ENCODE peak calls at places on chromosomes 3 and 15, in five cellular contexts. One of them, this sample, is unnamed.

GRCh38 chr3:185691622-185692021 is 105.5 kb downstream of the SENP2 start:
- DNase-seq in GM20000: no peak
- DNase-seq in right atrium auricular region: no peak
- DNase-seq in AG10803: no peak
- DNase-seq in left lung: no peak
- DNase-seq in this sample: no peak

GRCh38 chr15:62732078-62732477 is 310.5 kb upstream of the TPM1 start:
- DNase-seq in GM20000: no peak
- DNase-seq in right atrium auricular region: no peak
- DNase-seq in AG10803: peak; percentile 77
- DNase-seq in left lung: no peak
- DNase-seq in this sample: no peak

GRCh38 chr3:192229866-192230265 is 497.5 kb downstream of the FGF12 start:
- DNase-seq in GM20000: no peak
- DNase-seq in right atrium auricular region: no peak
- DNase-seq in AG10803: no peak
- DNase-seq in left lung: no peak
- DNase-seq in this sample: no peak

GRCh38 chr3:126127904-126128303 is 44.0 kb upstream of the SLC41A3 start:
- DNase-seq in GM20000: no peak
- DNase-seq in right atrium auricular region: no peak
- DNase-seq in AG10803: no peak
- DNase-seq in left lung: peak; percentile 25
- DNase-seq in this sample: peak; percentile 53

GRCh38 chr3:184558726-184559125 is 2.9 kb upstream of the EPHB3 start:
- DNase-seq in GM20000: no peak
- DNase-seq in right atrium auricular region: no peak
- DNase-seq in AG10803: no peak
- DNase-seq in left lung: no peak
- DNase-seq in this sample: peak; percentile 4

GRCh38 chr3:52268036-52268435 is 10.4 kb downstream of the WDR82 start:
- DNase-seq in GM20000: no peak
- DNase-seq in right atrium auricular region: peak; percentile 30
- DNase-seq in AG10803: no peak
- DNase-seq in left lung: no peak
- DNase-seq in this sample: no peak

GRCh38 chr15:96316953-96317629 is 13.4 kb upstream of the NR2F2 start:
- DNase-seq in GM20000: no peak
- DNase-seq in right atrium auricular region: no peak
- DNase-seq in AG10803: no peak
- DNase-seq in left lung: no peak
- DNase-seq in this sample: no peak

GRCh38 chr3:33949074-33949473 is 150.6 kb downstream of the PDCD6IP start:
- DNase-seq in GM20000: no peak
- DNase-seq in right atrium auricular region: no peak
- DNase-seq in AG10803: no peak
- DNase-seq in left lung: no peak
- DNase-seq in this sample: no peak

GRCh38 chr15:31214864-31215489 is 111.7 kb upstream of the KLF13 start:
- DNase-seq in GM20000: no peak
- DNase-seq in right atrium auricular region: peak; percentile 77
- DNase-seq in AG10803: peak; percentile 63
- DNase-seq in left lung: peak; percentile 88
- DNase-seq in this sample: no peak

GRCh38 chr3:72185549-72186484 is 400.9 kb upstream of the PROK2 start:
- DNase-seq in GM20000: peak; percentile 23
- DNase-seq in right atrium auricular region: no peak
- DNase-seq in AG10803: peak; percentile 81
- DNase-seq in left lung: no peak
- DNase-seq in this sample: no peak

GRCh38 chr3:10504161-10505049 is 981 bp downstream of the ATP2B2 start:
- DNase-seq in GM20000: no peak
- DNase-seq in right atrium auricular region: no peak
- DNase-seq in AG10803: no peak
- DNase-seq in left lung: no peak
- DNase-seq in this sample: no peak
- TF ChIP-seq CTCF in GM20000: no peak
- TF ChIP-seq CTCF in right atrium auricular region: no peak
- TF ChIP-seq CTCF in AG10803: no peak
- TF ChIP-seq CTCF in left lung: no peak
- TF ChIP-seq CTCF in this sample: no peak

DNA sequence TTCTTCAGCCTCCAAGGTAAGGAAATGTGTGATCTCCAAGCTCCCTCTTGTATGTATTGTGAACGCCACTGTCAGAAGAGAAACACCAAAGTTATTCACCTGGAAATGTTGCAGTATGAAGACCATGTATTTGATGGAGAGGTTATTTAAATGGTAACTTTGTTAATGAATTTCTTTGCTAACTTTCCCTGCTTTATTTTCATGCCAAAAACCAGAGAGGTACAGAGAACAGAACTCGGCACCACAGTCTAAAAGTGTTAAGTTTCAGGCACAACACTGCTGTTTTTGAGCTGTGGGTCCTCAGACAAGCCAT is 73.1 kb upstream of the TNFSF10 start:
- DNase-seq in GM20000: no peak
- DNase-seq in right atrium auricular region: no peak
- DNase-seq in AG10803: no peak
- DNase-seq in left lung: no peak
- DNase-seq in this sample: no peak
- TF ChIP-seq CTCF in GM20000: no peak
- TF ChIP-seq CTCF in right atrium auricular region: no peak
- TF ChIP-seq CTCF in AG10803: no peak
- TF ChIP-seq CTCF in left lung: no peak
- TF ChIP-seq CTCF in this sample: peak; percentile 52

GRCh38 chr3:136305879-136306278 is 55.7 kb downstream of the PCCB start:
- DNase-seq in GM20000: no peak
- DNase-seq in right atrium auricular region: no peak
- DNase-seq in AG10803: peak; percentile 52
- DNase-seq in left lung: no peak
- DNase-seq in this sample: no peak
- TF ChIP-seq CTCF in GM20000: no peak
- TF ChIP-seq CTCF in right atrium auricular region: no peak
- TF ChIP-seq CTCF in AG10803: peak; percentile 67
- TF ChIP-seq CTCF in left lung: no peak
- TF ChIP-seq CTCF in this sample: peak; percentile 64

GRCh38 chr15:44711356-44712107 is at the start of gene B2M:
- DNase-seq in GM20000: peak; percentile 90
- DNase-seq in right atrium auricular region: peak; percentile 99
- DNase-seq in AG10803: peak; percentile 94
- DNase-seq in left lung: peak; percentile 94
- DNase-seq in this sample: peak; percentile 96
- TF ChIP-seq CTCF in GM20000: no peak
- TF ChIP-seq CTCF in right atrium auricular region: no peak
- TF ChIP-seq CTCF in AG10803: no peak
- TF ChIP-seq CTCF in left lung: no peak
- TF ChIP-seq CTCF in this sample: no peak

GRCh38 chr3:29346828-29347227 is 66.0 kb downstream of the RBMS3 start:
- DNase-seq in GM20000: no peak
- DNase-seq in right atrium auricular region: no peak
- DNase-seq in AG10803: peak; percentile 94
- DNase-seq in left lung: no peak
- DNase-seq in this sample: no peak
- TF ChIP-seq CTCF in GM20000: no peak
- TF ChIP-seq CTCF in right atrium auricular region: no peak
- TF ChIP-seq CTCF in AG10803: peak; percentile 42
- TF ChIP-seq CTCF in left lung: no peak
- TF ChIP-seq CTCF in this sample: peak; percentile 42

DNA sequence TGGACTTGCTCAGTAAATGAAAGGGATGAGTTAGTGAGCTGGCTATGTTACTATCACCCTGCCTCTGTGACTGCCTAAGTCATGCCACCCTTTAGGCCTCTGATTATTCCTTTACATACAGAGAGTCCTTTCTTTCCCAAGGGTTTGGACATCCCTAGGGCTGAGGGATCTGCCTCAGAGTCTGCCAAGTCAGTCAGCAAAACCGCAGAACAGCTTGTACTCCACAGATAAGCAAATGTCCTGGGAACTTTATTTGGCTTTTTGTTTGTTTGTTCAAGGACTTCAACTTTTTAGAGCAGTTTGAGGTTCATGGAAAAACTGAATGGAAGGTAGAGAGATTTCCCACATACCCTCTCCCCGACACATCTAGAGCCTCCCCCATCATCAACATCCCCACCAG is 82.6 kb upstream of the TRIM42 start:
- DNase-seq in GM20000: no peak
- DNase-seq in right atrium auricular region: no peak
- DNase-seq in AG10803: no peak
- DNase-seq in left lung: no peak
- DNase-seq in this sample: no peak
- TF ChIP-seq CTCF in GM20000: no peak
- TF ChIP-seq CTCF in right atrium auricular region: no peak
- TF ChIP-seq CTCF in AG10803: no peak
- TF ChIP-seq CTCF in left lung: no peak
- TF ChIP-seq CTCF in this sample: no peak

GRCh38 chr3:48186993-48187578 is 1.1 kb downstream of the CDC25A start:
- DNase-seq in GM20000: no peak
- DNase-seq in right atrium auricular region: no peak
- DNase-seq in AG10803: peak; percentile 17
- DNase-seq in left lung: no peak
- DNase-seq in this sample: no peak
- TF ChIP-seq CTCF in GM20000: no peak
- TF ChIP-seq CTCF in right atrium auricular region: no peak
- TF ChIP-seq CTCF in AG10803: no peak
- TF ChIP-seq CTCF in left lung: no peak
- TF ChIP-seq CTCF in this sample: no peak

DNA sequence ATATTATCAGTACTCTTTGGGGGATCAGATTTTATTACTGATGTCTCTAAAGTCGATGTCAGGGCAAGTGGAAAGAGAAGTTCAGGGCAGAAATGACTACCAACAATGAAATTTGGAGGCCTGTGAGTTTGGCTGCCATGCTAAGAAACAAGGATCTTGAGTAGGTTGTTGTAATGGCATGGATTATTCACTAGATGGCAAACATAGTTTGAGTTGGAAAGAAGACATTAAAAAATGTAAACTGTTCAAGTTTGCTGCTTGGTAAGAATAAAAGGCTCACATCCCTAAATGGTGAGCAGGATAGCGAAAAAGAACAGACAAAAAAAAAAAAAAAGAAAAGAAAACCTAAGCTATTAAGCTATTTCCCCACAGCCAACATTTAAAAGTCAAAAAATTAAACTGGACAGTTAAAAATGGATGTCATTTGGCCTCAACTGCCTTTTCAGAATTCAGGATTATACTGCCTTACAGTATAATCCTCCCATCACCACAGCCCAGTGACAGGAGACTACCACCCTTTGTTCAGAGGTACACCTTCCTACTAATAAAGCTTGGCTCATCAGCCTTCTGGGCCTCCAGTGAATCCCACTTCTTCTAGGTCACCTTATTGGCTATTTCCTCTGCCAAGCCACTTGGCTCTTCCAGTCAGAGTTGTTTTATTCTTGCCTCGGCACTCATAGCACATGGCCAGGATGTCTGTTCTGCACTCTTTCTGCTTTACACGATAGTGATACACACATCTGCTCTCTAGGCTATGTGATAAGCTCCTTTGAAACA is 163.7 kb downstream of the PLD1 start:
- DNase-seq in GM20000: peak; percentile 39
- DNase-seq in right atrium auricular region: no peak
- DNase-seq in AG10803: peak; percentile 70
- DNase-seq in left lung: no peak
- DNase-seq in this sample: no peak
- TF ChIP-seq CTCF in GM20000: peak; percentile 32
- TF ChIP-seq CTCF in right atrium auricular region: peak; percentile 77
- TF ChIP-seq CTCF in AG10803: peak; percentile 81
- TF ChIP-seq CTCF in left lung: peak; percentile 63
- TF ChIP-seq CTCF in this sample: peak; percentile 85

DNA sequence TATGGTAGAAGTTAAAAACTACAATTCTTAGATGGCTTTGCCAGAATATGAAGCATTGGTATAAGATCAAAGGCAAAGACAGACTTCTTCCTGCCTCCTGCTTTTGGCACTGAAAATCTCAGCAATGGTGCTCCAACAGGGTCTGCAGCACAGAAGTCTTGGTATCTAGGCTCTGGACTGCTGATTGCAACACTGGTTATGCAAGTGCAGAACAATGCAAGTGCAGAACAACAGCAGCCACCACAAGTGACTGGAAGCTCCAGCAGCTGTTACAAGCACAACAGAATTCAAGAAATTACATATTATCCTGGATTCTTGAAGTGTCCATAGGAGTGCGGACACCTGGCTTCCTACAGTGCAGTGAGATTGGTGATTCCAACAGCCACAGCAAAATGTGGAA is 33.7 kb downstream of the ZBTB20 start:
- DNase-seq in GM20000: no peak
- DNase-seq in right atrium auricular region: no peak
- DNase-seq in AG10803: peak; percentile 70
- DNase-seq in left lung: no peak
- DNase-seq in this sample: no peak
- TF ChIP-seq CTCF in GM20000: no peak
- TF ChIP-seq CTCF in right atrium auricular region: no peak
- TF ChIP-seq CTCF in AG10803: no peak
- TF ChIP-seq CTCF in left lung: no peak
- TF ChIP-seq CTCF in this sample: no peak

GRCh38 chr3:853489-853888 is 239.3 kb upstream of the CNTN6 start:
- DNase-seq in GM20000: no peak
- DNase-seq in right atrium auricular region: no peak
- DNase-seq in AG10803: no peak
- DNase-seq in left lung: no peak
- DNase-seq in this sample: no peak

GRCh38 chr3:852033-852432 is 240.8 kb upstream of the CNTN6 start:
- DNase-seq in GM20000: peak; percentile 3
- DNase-seq in right atrium auricular region: no peak
- DNase-seq in AG10803: no peak
- DNase-seq in left lung: no peak
- DNase-seq in this sample: no peak

DNA sequence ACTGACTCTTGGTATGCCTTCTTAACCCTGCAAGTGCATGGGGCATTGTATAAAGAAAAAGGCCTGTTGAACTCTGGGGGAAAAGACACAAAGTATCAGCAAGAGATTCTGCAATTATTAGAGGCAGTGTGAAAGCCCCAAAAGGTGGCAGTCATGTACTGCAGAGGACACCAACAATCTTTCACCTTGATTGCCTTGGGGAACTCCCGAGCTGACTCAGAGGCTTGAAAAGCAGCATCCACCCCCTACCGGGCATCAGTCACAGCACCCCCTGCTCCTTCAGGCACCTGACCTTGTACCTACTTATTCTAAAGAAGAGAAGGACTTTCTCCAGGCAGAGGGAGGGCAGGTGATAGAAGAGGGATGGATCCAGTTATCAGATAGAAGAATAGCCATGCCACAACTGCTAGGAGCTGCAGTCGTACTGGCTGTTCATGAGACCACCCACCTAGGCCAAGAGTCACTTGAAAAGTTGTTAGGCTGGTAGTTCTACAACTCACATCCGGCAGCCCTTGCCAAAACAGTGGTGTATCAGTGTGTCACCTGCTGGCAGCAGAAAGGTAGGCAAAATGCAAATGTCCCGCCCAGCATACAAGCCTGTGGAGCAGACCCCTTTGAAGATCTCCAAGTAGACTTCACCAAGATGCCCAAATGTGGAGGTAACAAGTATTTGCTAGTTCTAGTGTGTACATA is 241.6 kb upstream of the CNTN6 start:
- DNase-seq in GM20000: peak; percentile 3
- DNase-seq in right atrium auricular region: no peak
- DNase-seq in AG10803: no peak
- DNase-seq in left lung: no peak
- DNase-seq in this sample: no peak
- TF ChIP-seq CTCF in GM20000: no peak
- TF ChIP-seq CTCF in right atrium auricular region: no peak
- TF ChIP-seq CTCF in AG10803: no peak
- TF ChIP-seq CTCF in left lung: no peak
- TF ChIP-seq CTCF in this sample: no peak